ENCODE peak calls at places on chromosome 6, in six cellular contexts. I, F, G, J, V and Q are unnamed samples.

GRCh38 chr6:42140051-42140450 is 2.4 kb downstream of the C6orf132 start:
- DNase-seq in F (no peak), I (no peak), G (peak), V (no peak), J (peak), Q (peak)

GRCh38 chr6:154138806-154139205 is 99.8 kb downstream of the OPRM1 start:
- DNase-seq in V (no peak), J (no peak), I (no peak), G (no peak), F (no peak), Q (no peak)

GRCh38 chr6:105492706-105493673 is 90.1 kb upstream of the PREP start:
- DNase-seq in I (no peak), V (no peak), G (no peak), J (peak), F (no peak), Q (no peak)

GRCh38 chr6:57242505-57242904 is 20.4 kb upstream of the RAB23 start:
- DNase-seq in V (no peak), F (no peak), J (peak), G (no peak), I (no peak), Q (no peak)

GRCh38 chr6:148720371-148720770 is 26.5 kb upstream of the UST start:
- DNase-seq in G (no peak), F (no peak), J (no peak), V (no peak), I (no peak), Q (no peak)

GRCh38 chr6:17707371-17707651 is 586 bp upstream of the NUP153 start:
- DNase-seq in F (no peak), G (no peak), V (no peak), I (no peak), J (no peak), Q (no peak)

GRCh38 chr6:163356324-163356723 is 58.2 kb upstream of the QKI start:
- DNase-seq in V (no peak), I (peak), J (peak), F (no peak), G (peak), Q (peak)

GRCh38 chr6:124436803-124437202 is 525.4 kb upstream of the RNF217 start:
- DNase-seq in V (no peak), I (no peak), F (no peak), G (no peak), J (no peak), Q (no peak)

GRCh38 chr6:170473226-170473789 is 79.8 kb downstream of the PSMB1 start:
- DNase-seq in I (peak), V (no peak), F (no peak), G (no peak), J (no peak), Q (peak)

GRCh38 chr6:140401666-140402255 is 1027.3 kb upstream of the CITED2 start:
- DNase-seq in V (no peak), J (no peak), I (no peak), G (no peak), F (no peak), Q (no peak)

GRCh38 chr6:136763255-136763654 is 29.0 kb downstream of the MAP3K5 start:
- DNase-seq in F (no peak), I (no peak), V (no peak), G (no peak), J (no peak), Q (no peak)

GRCh38 chr6:84059082-84059481 is 25.5 kb downstream of the MRAP2 start:
- DNase-seq in V (no peak), J (no peak), G (no peak), F (no peak), I (no peak), Q (no peak)

GRCh38 chr6:144931172-144932035 is 646.3 kb downstream of the UTRN start:
- DNase-seq in V (no peak), F (no peak), I (no peak), J (peak), G (peak), Q (no peak)

GRCh38 chr6:140059947-140060346 is 685.5 kb upstream of the CITED2 start:
- DNase-seq in J (no peak), I (no peak), F (no peak), V (no peak), G (no peak), Q (no peak)

GRCh38 chr6:33410711-33411631 is at the start of gene PHF1:
- DNase-seq in J (peak), I (no peak), G (peak), F (peak), V (no peak), Q (no peak)

GRCh38 chr6:36443951-36444428 is 1.2 kb downstream of the KCTD20 start:
- DNase-seq in J (no peak), I (no peak), V (no peak), F (no peak), G (peak), Q (no peak)

GRCh38 chr6:43992783-43993505 is 134.3 kb downstream of the MRPL14 start:
- DNase-seq in J (no peak), V (no peak), I (peak), F (peak), G (no peak), Q (peak)

GRCh38 chr6:39543117-39543516 is 182.1 kb downstream of the KIF6 start:
- DNase-seq in G (no peak), J (no peak), F (no peak), I (peak), V (no peak), Q (peak)

GRCh38 chr6:106473807-106474206 is 113.3 kb downstream of the CRYBG1 start:
- DNase-seq in G (no peak), J (peak), I (no peak), F (no peak), V (no peak), Q (no peak)

GRCh38 chr6:9537381-9537780 is 877.5 kb downstream of the TFAP2A start:
- DNase-seq in G (no peak), F (no peak), J (peak), I (no peak), V (no peak), Q (no peak)

GRCh38 chr6:3045369-3045768 is 22.9 kb upstream of the RIPK1 start:
- DNase-seq in J (no peak), G (no peak), I (no peak), F (no peak), V (no peak), Q (no peak)

GRCh38 chr6:116419069-116419468 is 42.1 kb upstream of the CALHM6 start:
- DNase-seq in V (no peak), G (no peak), F (no peak), I (no peak), J (peak), Q (no peak)

GRCh38 chr6:39402239-39402751 is 79.8 kb upstream of the KCNK16 start:
- DNase-seq in J (peak), V (no peak), G (no peak), I (no peak), F (no peak), Q (no peak)

GRCh38 chr6:90536516-90536915 is 50.4 kb downstream of the MAP3K7 start:
- DNase-seq in V (no peak), F (no peak), G (no peak), J (no peak), I (no peak), Q (no peak)

GRCh38 chr6:96138396-96138795 is 122.6 kb downstream of the FUT9 start:
- DNase-seq in V (no peak), J (no peak), G (no peak), I (no peak), F (no peak), Q (no peak)

GRCh38 chr6:41588083-41588482 is 41.9 kb downstream of the FOXP4 start:
- DNase-seq in J (no peak), V (no peak), G (no peak), I (no peak), F (no peak), Q (no peak)

GRCh38 chr6:24257282-24257681 is 100.6 kb downstream of the DCDC2 start:
- DNase-seq in F (no peak), G (no peak), V (peak), J (no peak), I (no peak), Q (no peak)

GRCh38 chr6:47769951-47770350 is 11.9 kb upstream of the OPN5 start:
- DNase-seq in J (no peak), V (no peak), F (no peak), G (no peak), I (no peak), Q (no peak)

GRCh38 chr6:12353731-12354130 is 63.6 kb downstream of the EDN1 start:
- DNase-seq in V (no peak), I (no peak), F (no peak), J (no peak), G (no peak), Q (no peak)

GRCh38 chr6:99080191-99080590 is 132.4 kb upstream of the FBXL4 start:
- DNase-seq in I (no peak), V (no peak), J (no peak), G (no peak), F (no peak), Q (no peak)

GRCh38 chr6:13953061-13953705 is 28.4 kb downstream of the RNF182 start:
- DNase-seq in I (no peak), F (no peak), G (no peak), J (peak), V (no peak), Q (no peak)

GRCh38 chr6:18368277-18369105 is 18.7 kb upstream of the RNF144B start:
- DNase-seq in F (no peak), V (no peak), I (no peak), J (no peak), G (no peak), Q (no peak)

GRCh38 chr6:150212745-150213144 is 69.9 kb downstream of the PPP1R14C start:
- DNase-seq in F (no peak), G (no peak), I (no peak), J (no peak), V (no peak), Q (no peak)